ENCODE peak calls at places on chromosome 17, in four cellular contexts. L, K, P and S are unnamed samples.

GRCh38 chr17:57866319-57866718 is 16.5 kb upstream of the MRPS23 start:
- DNase-seq in L (no peak), K (no peak), P (no peak), S (no peak)

GRCh38 chr17:73362697-73363096 is 50.9 kb upstream of the CDC42EP4 start:
- DNase-seq in L (no peak), K (peak; percentile 57), P (no peak), S (no peak)

GRCh38 chr17:75478508-75478907 is 22.1 kb downstream of the TMEM94 start:
- DNase-seq in L (no peak), K (no peak), P (no peak), S (no peak)

GRCh38 chr17:43315369-43315768 is 81.6 kb upstream of the RNU2-1 start:
- DNase-seq in L (no peak), K (no peak), P (no peak), S (no peak)

GRCh38 chr17:72525225-72525988 is 404.6 kb downstream of the SOX9 start:
- DNase-seq in L (no peak), K (no peak), P (peak; percentile 75), S (no peak)

GRCh38 chr17:74337834-74338500 is 11.9 kb downstream of the KIF19 start:
- DNase-seq in L (no peak), K (no peak), P (no peak), S (no peak)

GRCh38 chr17:1043601-1044251 is 46.8 kb downstream of the TIMM22 start:
- DNase-seq in L (no peak), K (peak; percentile 54), P (no peak), S (no peak)

GRCh38 chr17:74245145-74245817 is 28.8 kb upstream of the DNAI2 start:
- DNase-seq in L (no peak), K (peak; percentile 69), P (no peak), S (no peak)

GRCh38 chr17:45382982-45383381 is 49.7 kb downstream of the ARHGAP27 start:
- DNase-seq in L (no peak), K (no peak), P (no peak), S (no peak)

GRCh38 chr17:40912506-40913220 is 24.8 kb downstream of the KRT23 start:
- DNase-seq in L (no peak), K (no peak), P (no peak), S (no peak)

GRCh38 chr17:37742762-37743611 is 1.9 kb downstream of the HNF1B start:
- DNase-seq in L (no peak), K (peak; percentile 46), P (peak; percentile 64), S (no peak)

GRCh38 chr17:65278050-65278819 is 141.1 kb downstream of the RGS9 start:
- DNase-seq in L (no peak), K (peak; percentile 83), P (peak; percentile 70), S (peak; percentile 50)

GRCh38 chr17:43356999-43357398 is 41.8 kb upstream of the ARL4D start:
- DNase-seq in L (no peak), K (no peak), P (no peak), S (no peak)

GRCh38 chr17:64544742-64545141 is 38.0 kb downstream of the CEP95 start:
- DNase-seq in L (no peak), K (no peak), P (no peak), S (no peak)

GRCh38 chr17:39753514-39754160 is 15.9 kb downstream of the GRB7 start:
- DNase-seq in L (no peak), K (peak; percentile 51), P (no peak), S (peak; percentile 86)

GRCh38 chr17:62902573-62903229 is 63.3 kb upstream of the TANC2 start:
- DNase-seq in L (no peak), K (no peak), P (no peak), S (no peak)

GRCh38 chr17:61616783-61617182 is 25.8 kb upstream of the NACA2 start:
- DNase-seq in L (no peak), K (no peak), P (no peak), S (no peak)

GRCh38 chr17:17043668-17044226 is 1.5 kb downstream of the MPRIP start:
- DNase-seq in L (no peak), K (peak; percentile 11), P (no peak), S (no peak)

GRCh38 chr17:44307387-44308186 is 814 bp upstream of the RUNDC3A start:
- DNase-seq in L (no peak), K (peak; percentile 76), P (no peak), S (no peak)

GRCh38 chr17:28053725-28054124 is 11.2 kb downstream of the NLK start:
- DNase-seq in L (no peak), K (no peak), P (no peak), S (no peak)

GRCh38 chr17:74601944-74602572 is 10.0 kb upstream of the CD300LD start:
- DNase-seq in L (no peak), K (peak; percentile 61), P (peak; percentile 60), S (peak; percentile 69)

GRCh38 chr17:11305524-11305923 is 64.5 kb downstream of the SHISA6 start:
- DNase-seq in L (no peak), K (no peak), P (no peak), S (no peak)

GRCh38 chr17:11304568-11304967 is 63.6 kb downstream of the SHISA6 start:
- DNase-seq in L (no peak), K (no peak), P (no peak), S (no peak)

GRCh38 chr17:11309033-11309432 is 68.0 kb downstream of the SHISA6 start:
- DNase-seq in L (no peak), K (no peak), P (no peak), S (no peak)

GRCh38 chr17:11309850-11310249 is 68.8 kb downstream of the SHISA6 start:
- DNase-seq in L (no peak), K (no peak), P (no peak), S (no peak)

DNA sequence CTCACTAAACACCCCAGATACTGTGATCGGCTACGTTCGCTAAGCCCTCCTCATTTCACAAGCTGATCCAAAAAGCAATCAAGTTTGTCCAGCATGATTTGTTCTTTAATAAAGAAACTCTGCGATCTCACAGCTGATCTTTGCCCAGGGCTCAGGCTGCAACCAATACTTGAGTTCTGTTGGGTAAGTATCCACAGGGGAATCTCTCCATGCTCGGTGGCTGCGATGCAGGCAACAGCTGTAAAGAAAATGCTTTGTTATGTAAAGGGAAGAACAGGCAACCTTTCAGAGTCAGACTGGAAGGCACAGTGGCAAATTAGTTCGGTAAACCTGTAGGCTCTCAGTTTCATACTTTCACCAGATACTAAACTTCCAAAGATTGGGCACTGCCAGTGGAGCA is 67.5 kb downstream of the SHISA6 start:
- DNase-seq in L (no peak), K (no peak), P (no peak), S (no peak)
- TF ChIP-seq TCF7 in L (no peak), K (no peak), P (no peak), S (no peak)

GRCh38 chr17:55607736-55608341 is 96.6 kb upstream of the SMIM36 start:
- DNase-seq in L (no peak), K (no peak), P (no peak), S (no peak)
- TF ChIP-seq TCF7 in L (no peak), K (no peak), P (no peak), S (no peak)

DNA sequence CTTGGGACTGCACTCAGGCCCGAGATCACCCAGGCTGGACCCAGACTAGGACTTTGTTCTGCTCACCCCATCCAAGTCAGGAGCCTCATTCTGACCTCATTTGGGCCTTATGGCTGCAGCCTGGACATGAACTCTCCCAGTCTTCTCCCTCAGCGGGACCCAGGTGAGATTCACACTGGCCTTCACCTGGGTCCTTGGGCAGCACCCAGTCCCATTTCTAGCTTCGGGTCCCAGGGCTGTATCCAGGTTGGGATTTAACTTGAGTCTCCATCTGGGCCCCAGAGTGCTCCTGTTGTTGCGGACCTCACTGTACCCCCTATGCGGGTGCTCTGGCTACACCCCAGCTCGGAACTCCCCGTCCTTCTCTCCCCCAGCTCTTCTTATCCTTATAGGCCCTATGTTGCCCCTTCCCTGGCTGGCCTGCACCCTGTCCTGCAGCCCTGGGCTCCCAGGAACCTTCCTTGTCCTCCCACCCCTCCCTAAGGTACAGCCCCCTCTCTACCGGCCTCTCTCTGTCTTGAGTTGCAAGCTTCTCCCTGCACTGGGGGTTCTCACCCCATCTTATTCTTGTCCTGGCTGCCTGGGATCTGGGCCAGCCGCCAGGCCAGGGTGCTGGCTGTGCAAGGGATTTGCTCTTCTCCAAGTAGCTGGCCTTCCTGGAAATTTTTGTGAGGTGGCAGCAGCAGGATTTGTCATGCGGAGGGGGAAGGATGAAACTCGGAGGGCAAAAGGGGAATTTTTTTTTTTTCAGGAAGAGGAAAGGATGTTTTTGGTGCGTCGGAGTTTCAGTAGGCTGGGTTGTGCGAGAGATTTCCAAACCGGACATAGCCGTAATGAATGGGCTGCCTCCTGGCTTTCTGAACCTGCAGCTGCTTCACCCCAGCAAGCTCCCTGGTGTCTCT is 904 bp downstream of the MAP2K3 start:
- DNase-seq in L (no peak), K (no peak), P (no peak), S (peak; percentile 20)
- TF ChIP-seq TCF7 in L (no peak), K (no peak), P (no peak), S (no peak)

GRCh38 chr17:68461589-68461988 is 4.3 kb upstream of the WIPI1 start:
- DNase-seq in L (no peak), K (no peak), P (no peak), S (no peak)
- TF ChIP-seq TCF7 in L (no peak), K (no peak), P (no peak), S (no peak)

GRCh38 chr17:48492401-48493298 is 38.2 kb downstream of the HOXB1 start:
- DNase-seq in L (no peak), K (peak; percentile 69), P (no peak), S (peak; percentile 89)
- TF ChIP-seq TCF7 in L (no peak), K (no peak), P (no peak), S (no peak)

GRCh38 chr17:81656118-81656743 is at the start of gene PDE6G:
- DNase-seq in L (no peak), K (no peak), P (no peak), S (no peak)

GRCh38 chr17:81656835-81657234 is 493 bp upstream of the PDE6G start:
- DNase-seq in L (no peak), K (no peak), P (no peak), S (no peak)

GRCh38 chr17:81659038-81659437 is 2.7 kb upstream of the PDE6G start:
- DNase-seq in L (no peak), K (no peak), P (peak; percentile 88), S (no peak)

GRCh38 chr17:81652901-81653771 is 3.2 kb downstream of the PDE6G start:
- DNase-seq in L (no peak), K (peak; percentile 58), P (no peak), S (peak; percentile 45)

DNA sequence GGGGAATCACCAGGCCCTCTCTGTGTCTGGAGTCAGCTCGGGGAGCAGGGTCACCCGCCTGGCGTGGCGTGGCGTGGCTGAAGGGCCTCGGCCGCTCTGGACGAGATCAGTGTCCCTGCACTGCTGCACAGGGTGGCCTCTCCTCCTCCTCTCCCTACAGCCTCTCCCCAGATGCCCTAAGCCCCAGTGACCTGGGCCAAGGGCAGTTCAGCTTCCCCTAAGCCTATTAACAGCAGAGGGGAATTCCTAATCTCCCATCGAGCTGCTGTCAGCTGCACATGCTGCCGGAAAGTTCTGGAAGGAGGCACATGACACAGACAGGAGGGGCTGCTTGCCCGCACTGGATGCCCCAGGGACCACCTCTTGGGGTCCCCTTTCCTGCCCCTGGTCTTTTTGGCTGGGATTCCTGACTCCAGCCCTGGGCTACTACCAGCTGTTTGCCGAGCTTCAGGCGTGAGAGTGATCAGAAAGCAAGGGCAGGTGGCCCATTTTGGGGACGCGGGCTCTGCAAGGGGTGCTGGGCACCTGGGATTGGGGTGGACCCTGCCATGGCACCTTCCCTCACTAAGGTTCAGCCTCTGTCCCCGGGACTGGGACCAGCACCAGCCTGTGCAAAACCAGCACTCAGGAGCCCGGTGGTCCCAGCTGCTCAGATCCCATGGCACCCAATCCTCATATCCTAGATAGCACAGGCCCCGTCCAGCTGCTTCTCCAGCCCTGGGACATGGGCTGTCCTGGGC is 794 bp downstream of the PDE6G start:
- DNase-seq in L (no peak), K (no peak), P (no peak), S (no peak)
- TF ChIP-seq TCF7 in L (no peak), K (no peak), P (no peak), S (no peak)